ENCODE peak calls at places on chromosomes 16 and 17, in four cellular contexts. B, J, X and G are unnamed samples.

GRCh38 chr17:27630607-27631408 is at the start of gene LGALS9:
- DNase-seq in B (no peak), J (no peak), X (peak; percentile 70), G (peak; percentile 72)

GRCh38 chr17:65181237-65182061 is 44.3 kb downstream of the RGS9 start:
- DNase-seq in B (no peak), J (no peak), X (peak; percentile 79), G (peak; percentile 79)

GRCh38 chr16:73152731-73153130 is 104.8 kb upstream of the ZFHX3 start:
- DNase-seq in B (no peak), J (no peak), X (no peak), G (no peak)

GRCh38 chr16:50530277-50531236 is 17.6 kb upstream of the NKD1 start:
- DNase-seq in B (peak; percentile 74), J (peak; percentile 77), X (no peak), G (no peak)

GRCh38 chr17:82933911-82934310 is 94.1 kb upstream of the ZNF750 start:
- DNase-seq in B (peak; percentile 45), J (no peak), X (no peak), G (no peak)

GRCh38 chr16:66551362-66551761 is 1.0 kb upstream of the CKLF start:
- DNase-seq in B (no peak), J (no peak), X (peak; percentile 53), G (peak; percentile 61)

GRCh38 chr16:3690991-3691720 is 26.2 kb downstream of the TRAP1 start:
- DNase-seq in B (no peak), J (no peak), X (no peak), G (no peak)

GRCh38 chr17:54900457-54901229 is at the start of gene TOM1L1:
- DNase-seq in B (peak; percentile 93), J (peak; percentile 91), X (peak; percentile 24), G (peak; percentile 50)

GRCh38 chr16:26530584-26531289 is 536.0 kb upstream of the C16orf82 start:
- DNase-seq in B (no peak), J (no peak), X (no peak), G (no peak)

GRCh38 chr16:88330971-88331890 is 51.5 kb upstream of the ZNF469 start:
- DNase-seq in B (no peak), J (no peak), X (no peak), G (no peak)

DNA sequence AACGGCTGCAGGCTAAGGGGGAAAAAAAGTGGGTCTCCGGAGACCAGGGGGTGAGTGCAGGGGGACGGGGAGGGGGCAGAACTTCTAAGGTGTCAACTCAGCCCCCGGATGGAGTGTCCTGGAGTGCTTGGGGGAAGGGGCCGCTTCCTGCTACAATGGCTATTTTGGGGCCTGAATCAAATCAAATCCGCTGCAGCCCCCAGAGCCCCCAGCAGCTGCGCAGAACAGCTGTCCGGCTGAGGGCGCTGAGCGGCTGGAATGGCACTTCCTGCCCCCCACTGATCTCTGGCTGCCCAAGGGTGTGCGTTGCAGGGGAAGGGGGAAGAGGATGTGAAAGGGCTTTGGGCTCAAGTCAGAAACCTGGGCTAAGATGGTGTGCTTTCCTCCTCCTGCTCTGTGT is 24.2 kb upstream of the PHB1 start:
- DNase-seq in B (no peak), J (no peak), X (peak; percentile 48), G (no peak)
- TF ChIP-seq CTCF in B (no peak), J (no peak), X (peak; percentile 13), G (no peak)

DNA sequence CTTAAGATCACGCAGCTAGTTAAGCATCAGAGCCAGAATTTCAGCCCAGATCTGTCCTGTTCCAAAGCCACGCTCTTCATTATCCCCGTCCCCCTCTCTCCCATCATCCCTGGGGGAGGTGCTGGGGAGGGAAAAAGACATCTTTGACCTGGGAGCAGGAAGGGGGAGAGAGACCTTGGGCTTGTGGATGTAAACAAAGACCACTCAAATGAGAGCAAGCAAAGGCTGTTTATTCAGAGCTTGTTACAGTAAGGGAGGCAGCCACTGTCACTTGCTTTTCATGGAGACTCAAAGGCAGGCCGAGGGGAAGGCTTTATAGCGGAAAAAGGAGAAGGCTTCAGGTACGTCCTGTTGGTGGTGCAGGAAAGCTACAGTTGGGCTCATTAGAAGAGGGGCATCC is 3.5 kb upstream of the RPRML start:
- DNase-seq in B (no peak), J (no peak), X (no peak), G (no peak)
- TF ChIP-seq CTCF in B (no peak), J (no peak), X (no peak), G (no peak)

GRCh38 chr16:11862489-11862888 is 11.1 kb upstream of the RSL1D1 start:
- DNase-seq in B (no peak), J (no peak), X (no peak), G (no peak)
- TF ChIP-seq CTCF in B (no peak), J (no peak), X (no peak), G (no peak)

DNA sequence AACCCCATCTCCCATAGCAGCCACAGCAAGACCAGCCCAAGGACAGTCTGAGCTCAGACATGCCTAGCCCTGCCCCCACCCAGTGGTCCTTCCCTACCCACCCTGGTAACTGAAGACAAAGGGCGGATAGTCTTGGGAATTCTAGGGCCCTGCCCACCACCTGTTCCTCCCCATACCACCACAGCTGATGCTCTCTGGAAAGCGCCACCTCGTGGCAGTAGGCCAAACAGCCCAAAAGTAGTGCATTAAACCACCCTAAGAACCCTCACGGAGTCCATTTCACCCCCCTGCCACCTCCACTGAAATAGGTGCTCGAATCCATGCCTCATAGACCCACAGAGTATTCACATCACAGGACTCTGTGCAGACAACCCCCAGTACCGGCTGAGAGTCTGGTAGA is 1021.4 kb downstream of the CDH8 start:
- DNase-seq in B (no peak), J (no peak), X (no peak), G (no peak)
- TF ChIP-seq CTCF in B (no peak), J (no peak), X (no peak), G (no peak)

GRCh38 chr17:44082206-44082605 is 11.7 kb downstream of the G6PC3 start:
- DNase-seq in B (peak; percentile 48), J (no peak), X (no peak), G (no peak)

GRCh38 chr17:44084921-44085320 is 14.4 kb downstream of the G6PC3 start:
- DNase-seq in B (no peak), J (no peak), X (no peak), G (no peak)

GRCh38 chr17:44081681-44082080 is 11.1 kb downstream of the G6PC3 start:
- DNase-seq in B (no peak), J (no peak), X (no peak), G (no peak)

GRCh38 chr17:44083250-44083849 is 12.8 kb downstream of the G6PC3 start:
- DNase-seq in B (peak; percentile 60), J (no peak), X (no peak), G (no peak)

GRCh38 chr17:44084131-44084538 is 13.6 kb downstream of the G6PC3 start:
- DNase-seq in B (peak; percentile 54), J (no peak), X (peak; percentile 42), G (peak; percentile 61)
- TF ChIP-seq CTCF in B (peak; percentile 32), J (peak; percentile 11), X (peak; percentile 30), G (no peak)

GRCh38 chr17:66720027-66720426 is 114.9 kb upstream of the CACNG5 start:
- DNase-seq in B (no peak), J (no peak), X (no peak), G (no peak)

GRCh38 chr17:66716236-66717026 is 118.5 kb upstream of the CACNG5 start:
- DNase-seq in B (no peak), J (peak; percentile 46), X (no peak), G (no peak)

GRCh38 chr17:66715745-66716156 is 119.2 kb upstream of the CACNG5 start:
- DNase-seq in B (no peak), J (no peak), X (peak; percentile 70), G (peak; percentile 72)

GRCh38 chr17:66715076-66715675 is 119.7 kb upstream of the CACNG5 start:
- DNase-seq in B (no peak), J (no peak), X (no peak), G (no peak)

DNA sequence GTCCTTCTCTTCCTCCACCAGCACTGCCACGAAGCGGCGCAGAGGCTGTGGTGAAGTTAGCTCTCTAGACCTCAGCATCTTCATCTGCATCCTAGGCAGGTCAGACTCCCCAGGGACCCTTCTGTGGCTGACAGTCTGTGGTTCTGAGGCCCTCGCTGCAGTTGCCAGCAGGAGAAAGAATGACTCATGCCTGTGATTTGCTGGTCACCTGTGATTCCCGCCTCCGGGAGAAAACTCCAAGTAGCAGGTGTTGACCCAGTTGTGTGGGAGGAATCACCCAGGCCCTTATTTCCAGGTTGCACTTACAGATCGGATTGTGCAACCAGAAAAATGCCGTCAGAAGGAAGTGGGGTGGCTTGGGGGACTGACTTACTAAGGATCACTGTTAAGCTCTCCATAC is 117.2 kb upstream of the CACNG5 start:
- DNase-seq in B (peak; percentile 70), J (peak; percentile 75), X (peak; percentile 63), G (peak; percentile 52)
- TF ChIP-seq CTCF in B (no peak), J (no peak), X (no peak), G (no peak)

DNA sequence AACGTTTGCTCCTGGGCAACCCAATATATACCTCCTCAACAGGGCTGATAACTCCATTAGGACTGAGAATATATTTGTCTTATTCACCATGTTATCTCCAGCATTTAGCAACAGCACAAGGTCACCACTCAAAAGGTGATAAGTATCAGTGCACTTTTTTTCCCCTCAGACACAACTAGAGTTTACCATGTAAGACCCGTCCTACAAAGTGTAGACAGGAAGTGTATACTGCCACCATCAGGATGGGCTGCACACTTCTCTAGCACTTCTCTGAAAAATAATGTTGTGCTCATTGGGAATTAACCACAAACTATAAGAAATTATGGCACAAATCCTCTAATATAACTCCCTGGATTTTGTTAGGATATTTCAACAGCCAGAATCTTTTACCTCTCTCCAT is 5.7 kb upstream of the VAT1L start:
- DNase-seq in B (no peak), J (no peak), X (no peak), G (peak; percentile 23)
- TF ChIP-seq CTCF in B (peak; percentile 40), J (peak; percentile 9), X (peak; percentile 17), G (peak; percentile 15)

DNA sequence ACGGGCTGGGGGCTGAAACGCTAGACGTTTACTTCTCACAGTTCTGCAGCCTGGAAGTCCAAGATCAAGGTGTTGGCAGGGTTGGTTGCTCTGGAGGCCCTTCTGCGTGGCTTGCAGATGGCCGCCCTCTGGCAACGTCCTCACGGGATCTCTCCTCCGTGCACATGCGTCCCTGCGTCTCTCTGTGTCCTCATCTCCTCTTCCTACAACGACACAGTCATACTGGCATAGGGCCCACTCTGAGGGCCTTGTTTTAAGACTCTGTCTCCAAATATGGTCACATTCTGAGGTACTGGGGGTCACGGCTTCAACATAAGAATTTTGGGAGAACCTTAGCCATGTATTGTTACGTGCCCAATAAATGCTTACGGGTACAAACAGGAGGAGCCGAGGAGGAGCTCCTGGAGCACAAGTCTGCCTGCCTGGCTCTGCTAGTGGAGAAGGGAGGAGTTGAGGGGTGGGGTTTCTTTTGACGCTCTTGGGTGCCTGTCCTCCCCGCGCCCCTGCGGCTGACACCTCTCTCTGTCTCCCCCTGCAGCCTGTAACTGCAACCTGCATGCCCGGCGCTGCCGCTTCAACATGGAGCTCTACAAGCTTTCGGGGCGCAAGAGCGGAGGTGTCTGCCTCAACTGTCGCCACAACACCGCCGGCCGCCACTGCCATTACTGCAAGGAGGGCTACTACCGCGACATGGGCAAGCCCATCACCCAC is 141.1 kb downstream of the NTN1 start:
- DNase-seq in B (no peak), J (no peak), X (no peak), G (no peak)
- TF ChIP-seq CTCF in B (peak; percentile 15), J (no peak), X (no peak), G (no peak)